ENCODE peak calls at places on chromosomes 1 and 21, in eight cellular contexts. T, J, X, W, P, G, I and V are unnamed samples.

GRCh38 chr1:9700340-9700739 is 48.8 kb downstream of the PIK3CD start:
- DNase-seq in W (no peak), X (no peak), I (no peak), J (no peak), G (no peak), P (no peak), T (peak), V (no peak)

GRCh38 chr1:179105393-179105792 is 23.5 kb downstream of the TOR3A start:
- DNase-seq in T (no peak), W (no peak), J (peak), X (no peak), P (no peak), G (no peak), I (peak), V (no peak)

GRCh38 chr21:26227146-26227545 is 56.6 kb upstream of the APP start:
- DNase-seq in P (no peak), W (no peak), X (no peak), G (no peak), T (no peak), J (no peak), I (no peak), V (no peak)

GRCh38 chr21:29194847-29195246 is 64.4 kb downstream of the MAP3K7CL start:
- DNase-seq in X (no peak), G (no peak), J (no peak), I (no peak), W (no peak), T (peak), P (no peak), V (no peak)

GRCh38 chr1:23337869-23338268 is 6.2 kb downstream of the HNRNPR start:
- DNase-seq in J (no peak), P (no peak), I (no peak), W (no peak), T (peak), G (no peak), X (no peak), V (no peak)

GRCh38 chr1:244102051-244102450 is 51.0 kb downstream of the ZBTB18 start:
- DNase-seq in P (no peak), X (no peak), I (no peak), G (no peak), W (no peak), T (no peak), J (no peak), V (no peak)

GRCh38 chr1:96579639-96580038 is 141.9 kb upstream of the PTBP2 start:
- DNase-seq in X (no peak), I (no peak), T (peak), P (no peak), W (no peak), J (no peak), G (no peak), V (no peak)

GRCh38 chr1:62746086-62746808 is 37.7 kb upstream of the ATG4C start:
- DNase-seq in I (peak), G (no peak), X (no peak), P (no peak), J (peak), T (peak), W (no peak), V (no peak)

GRCh38 chr1:1616045-1616821 is 933 bp downstream of the MIB2 start:
- DNase-seq in P (peak), W (no peak), G (peak), J (no peak), X (peak), T (peak), I (no peak), V (no peak)

GRCh38 chr21:37447288-37447936 is 80.8 kb downstream of the DYRK1A start:
- DNase-seq in J (no peak), P (no peak), I (no peak), G (no peak), X (no peak), T (no peak), W (no peak), V (no peak)

GRCh38 chr1:155196103-155196892 is 11.4 kb downstream of the THBS3 start:
- DNase-seq in P (no peak), W (no peak), I (no peak), J (no peak), T (no peak), X (no peak), G (no peak), V (no peak)

GRCh38 chr1:24606621-24607020 is 36.5 kb upstream of the SRRM1 start:
- DNase-seq in P (no peak), T (no peak), G (no peak), X (no peak), J (no peak), I (no peak), W (no peak), V (no peak)

GRCh38 chr1:76006234-76006633 is 68.3 kb upstream of the ST6GALNAC3 start:
- DNase-seq in J (no peak), T (peak), G (no peak), X (no peak), W (no peak), P (no peak), I (no peak), V (no peak)

GRCh38 chr1:169483500-169483966 is 2.2 kb downstream of the SLC19A2 start:
- DNase-seq in J (no peak), T (peak), X (peak), P (no peak), I (peak), W (no peak), G (no peak), V (no peak)

GRCh38 chr1:3940081-3940755 is 40.1 kb upstream of the C1orf174 start:
- DNase-seq in T (no peak), P (no peak), W (no peak), J (no peak), I (no peak), X (no peak), G (no peak), V (no peak)

GRCh38 chr1:236451796-236452373 is 57.8 kb downstream of the EDARADD start:
- DNase-seq in I (no peak), J (peak), T (no peak), P (no peak), X (no peak), W (peak), G (no peak), V (no peak)

GRCh38 chr1:176102700-176103244 is 104.3 kb downstream of the COP1 start:
- DNase-seq in G (no peak), T (peak), P (no peak), W (no peak), X (no peak), I (no peak), J (no peak), V (no peak)

GRCh38 chr1:180988221-180988826 is 34.3 kb downstream of the STX6 start:
- DNase-seq in T (peak), I (no peak), P (no peak), J (no peak), X (no peak), W (no peak), G (no peak), V (no peak)

GRCh38 chr1:2801046-2801445 is 447 bp downstream of the TTC34 start:
- DNase-seq in G (no peak), I (no peak), T (no peak), W (no peak), P (peak), X (peak), J (no peak), V (peak)

GRCh38 chr1:151542710-151543129 is 2.6 kb downstream of the TUFT1 start:
- DNase-seq in P (no peak), J (no peak), I (peak), G (no peak), T (peak), X (no peak), W (no peak), V (no peak)

GRCh38 chr1:17108360-17108759 is 10.9 kb downstream of the PADI2 start:
- DNase-seq in W (no peak), G (no peak), P (no peak), X (no peak), I (no peak), J (no peak), T (no peak), V (no peak)

GRCh38 chr21:35376406-35377135 is 327.5 kb upstream of the RUNX1 start:
- DNase-seq in I (no peak), G (no peak), W (no peak), T (no peak), P (no peak), J (no peak), X (no peak), V (no peak)

GRCh38 chr1:21457654-21458053 is 17.7 kb downstream of the NBPF3 start:
- DNase-seq in J (no peak), W (no peak), T (no peak), X (no peak), I (no peak), P (no peak), G (no peak), V (no peak)

GRCh38 chr1:86998280-86998679 is 83.8 kb downstream of the HS2ST1 start:
- DNase-seq in J (no peak), G (no peak), T (no peak), P (no peak), I (no peak), X (no peak), W (no peak), V (no peak)

GRCh38 chr21:41648591-41649031 is 118.2 kb downstream of the RIPK4 start:
- DNase-seq in W (no peak), I (no peak), J (no peak), X (no peak), T (peak), G (no peak), P (no peak), V (peak)